ENCODE peak calls at places on chromosomes 4 and X, in five cellular contexts. P, J, Z, X and Y are unnamed samples.

GRCh38 chr4:114734581-114734980 is 136.0 kb downstream of the UGT8 start:
- DNase-seq in P (no peak), J (no peak), Z (no peak), X (no peak), Y (no peak)

GRCh38 chr4:2305766-2306501 is 44.0 kb upstream of the MXD4 start:
- DNase-seq in P (no peak), J (no peak), Z (no peak), X (no peak), Y (no peak)

GRCh38 chr4:168732714-168733113 is 235.9 kb downstream of the PALLD start:
- DNase-seq in P (no peak), J (no peak), Z (no peak), X (no peak), Y (no peak)

GRCh38 chr4:5940470-5941203 is 47.8 kb upstream of the CRMP1 start:
- DNase-seq in P (no peak), J (no peak), Z (peak; percentile 2), X (no peak), Y (no peak)

GRCh38 chrX:110373310-110373709 is 14.7 kb downstream of the RTL9 start:
- DNase-seq in P (no peak), J (no peak), Z (no peak), X (no peak), Y (no peak)

GRCh38 chr4:17781072-17781830 is at the start of gene FAM184B:
- DNase-seq in P (no peak), J (no peak), Z (peak; percentile 17), X (no peak), Y (no peak)

GRCh38 chr4:123606946-123607542 is 210.4 kb downstream of the SPRY1 start:
- DNase-seq in P (no peak), J (no peak), Z (no peak), X (no peak), Y (no peak)

GRCh38 chrX:2609431-2610238 is 81.5 kb upstream of the CD99 start:
- DNase-seq in P (no peak), J (peak; percentile 34), Z (peak; percentile 16), X (no peak), Y (peak; percentile 15)

GRCh38 chr4:108058685-108059440 is 69.2 kb downstream of the HADH start:
- DNase-seq in P (no peak), J (peak; percentile 79), Z (peak; percentile 85), X (no peak), Y (no peak)

GRCh38 chr4:70703695-70704332 is 15.5 kb downstream of the UTP3 start:
- DNase-seq in P (no peak), J (peak; percentile 10), Z (peak; percentile 84), X (no peak), Y (no peak)

DNA sequence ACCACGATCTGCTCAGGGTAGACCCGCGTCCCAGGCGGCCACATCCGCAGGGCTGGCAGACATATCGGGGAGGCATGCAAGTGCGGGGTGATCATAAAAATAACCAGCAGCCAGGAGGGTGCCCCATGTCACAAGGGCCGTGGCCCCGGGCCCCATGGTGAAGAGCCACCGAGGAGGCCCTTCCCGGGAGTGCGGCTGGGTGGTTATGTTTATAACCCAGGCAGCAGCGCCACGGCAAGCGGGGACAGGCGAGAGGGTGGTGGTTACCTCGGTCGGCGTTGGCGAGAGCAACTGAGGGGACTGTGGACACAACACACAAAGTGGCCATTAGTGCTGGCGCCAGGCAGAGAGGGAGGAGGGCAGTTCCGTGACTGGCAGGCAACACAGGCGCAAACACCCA is 92.7 kb upstream of the AFAP1 start:
- DNase-seq in P (no peak), J (no peak), Z (no peak), X (no peak), Y (no peak)
- H3K27me3 ChIP-seq in P (no peaks in the 10 kb centered on the region), J (peaks cover 1% of the 10 kb centered on the region), Z (no peaks in the 10 kb centered on the region), X (no peaks in the 10 kb centered on the region), Y (no peaks in the 10 kb centered on the region)

GRCh38 chrX:16512401-16512776 is 137.6 kb upstream of the S100G start:
- DNase-seq in P (no peak), J (no peak), Z (no peak), X (no peak), Y (no peak)
- H3K27me3 ChIP-seq in P (no peaks in the 10 kb centered on the region), J (no peaks in the 10 kb centered on the region), Z (no peaks in the 10 kb centered on the region), X (no peaks in the 10 kb centered on the region), Y (no peaks in the 10 kb centered on the region)

GRCh38 chr4:76250962-76251361 is 559 bp upstream of the FAM47E start:
- DNase-seq in P (peak; percentile 48), J (peak; percentile 38), Z (no peak), X (no peak), Y (no peak)
- H3K27me3 ChIP-seq in P (no peaks in the 10 kb centered on the region), J (peaks cover 62% of the 10 kb centered on the region), Z (no peaks in the 10 kb centered on the region), X (peaks cover 6% of the 10 kb centered on the region), Y (peaks cover 43% of the 10 kb centered on the region)

GRCh38 chr4:174538123-174538875 is 16.0 kb upstream of the HPGD start:
- DNase-seq in P (no peak), J (no peak), Z (peak; percentile 74), X (no peak), Y (no peak)
- H3K27me3 ChIP-seq in P (no peaks in the 10 kb centered on the region), J (no peaks in the 10 kb centered on the region), Z (no peaks in the 10 kb centered on the region), X (no peaks in the 10 kb centered on the region), Y (no peaks in the 10 kb centered on the region)

GRCh38 chr4:15765910-15766703 is 12.0 kb upstream of the CD38 start:
- DNase-seq in P (no peak), J (no peak), Z (no peak), X (no peak), Y (peak; percentile 70)

GRCh38 chr4:15769202-15769601 is 8.9 kb upstream of the CD38 start:
- DNase-seq in P (no peak), J (no peak), Z (no peak), X (no peak), Y (no peak)

GRCh38 chr4:15766821-15767220 is 11.3 kb upstream of the CD38 start:
- DNase-seq in P (no peak), J (no peak), Z (no peak), X (no peak), Y (no peak)

GRCh38 chr4:15774020-15774420 is 4.1 kb upstream of the CD38 start:
- DNase-seq in P (peak; percentile 54), J (no peak), Z (no peak), X (peak; percentile 53), Y (no peak)

GRCh38 chr4:15771419-15772058 is 6.6 kb upstream of the CD38 start:
- DNase-seq in P (no peak), J (no peak), Z (no peak), X (no peak), Y (no peak)
- H3K27me3 ChIP-seq in P (no peaks in the 10 kb centered on the region), J (no peaks in the 10 kb centered on the region), Z (no peaks in the 10 kb centered on the region), X (no peaks in the 10 kb centered on the region), Y (no peaks in the 10 kb centered on the region)

GRCh38 chr4:3807311-3807710 is 41.1 kb downstream of the ADRA2C start:
- DNase-seq in P (no peak), J (no peak), Z (no peak), X (peak; percentile 7), Y (no peak)
- H3K27me3 ChIP-seq in P (no peaks in the 10 kb centered on the region), J (peaks cover 12% of the 10 kb centered on the region), Z (peaks cover 18% of the 10 kb centered on the region), X (peaks cover 29% of the 10 kb centered on the region), Y (no peaks in the 10 kb centered on the region)

DNA sequence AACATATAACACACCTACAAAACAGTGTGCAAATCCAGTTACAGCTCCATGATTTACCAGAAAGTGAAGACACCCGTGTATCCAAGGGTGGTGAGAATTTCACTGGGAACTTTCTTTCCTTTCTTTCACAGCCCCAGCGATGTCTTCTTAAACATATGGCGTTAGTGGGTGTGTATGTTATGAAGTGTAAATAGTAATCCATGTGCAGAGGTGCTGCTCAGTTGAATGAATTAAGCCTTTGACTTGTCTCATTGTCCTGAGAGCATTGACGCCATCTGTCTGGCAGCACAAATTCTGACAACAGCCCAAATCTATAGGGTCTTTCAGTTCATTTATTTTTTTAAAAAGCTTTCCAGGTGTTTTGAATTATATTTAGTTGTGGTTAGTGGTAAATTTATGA is 69.3 kb downstream of the CLCN5 start:
- DNase-seq in P (no peak), J (no peak), Z (no peak), X (no peak), Y (no peak)
- H3K27me3 ChIP-seq in P (no peaks in the 10 kb centered on the region), J (no peaks in the 10 kb centered on the region), Z (no peaks in the 10 kb centered on the region), X (no peaks in the 10 kb centered on the region), Y (no peaks in the 10 kb centered on the region)